ENCODE peak calls at places on chromosomes 13 and 19, in five cellular contexts. G is vagina, V is testis, N is AG04450, S is AG04449. B is an unnamed sample.

GRCh38 chr19:2484178-2484937 is 8.4 kb downstream of the GADD45B start:
- DNase-seq in G (no peak), V (no peak), N (no peak), S (no peak), B (no peak)

GRCh38 chr19:38644719-38645118 is 2.7 kb upstream of the ACTN4 start:
- DNase-seq in G (no peak), V (no peak), N (no peak), S (no peak), B (no peak)

GRCh38 chr19:6543866-6544347 is 13.1 kb downstream of the TNFSF9 start:
- DNase-seq in G (no peak), V (no peak), N (no peak), S (no peak), B (no peak)

GRCh38 chr13:79830426-79830825 is 349.5 kb downstream of the NDFIP2 start:
- DNase-seq in G (no peak), V (no peak), N (no peak), S (no peak), B (no peak)

GRCh38 chr19:16928351-16928750 is 39.6 kb downstream of the F2RL3 start:
- DNase-seq in G (no peak), V (no peak), N (no peak), S (no peak), B (no peak)

GRCh38 chr13:41588899-41589298 is 131.5 kb downstream of the RGCC start:
- DNase-seq in G (no peak), V (no peak), N (peak), S (peak), B (peak)

GRCh38 chr13:20702945-20703784 is at the start of gene IL17D:
- DNase-seq in G (no peak), V (no peak), N (no peak), S (no peak), B (no peak)

GRCh38 chr19:33125929-33126388 is 6.0 kb upstream of the WDR88 start:
- DNase-seq in G (no peak), V (peak), N (peak), S (no peak), B (peak)

GRCh38 chr13:28059214-28059613 is 41.2 kb downstream of the FLT3 start:
- DNase-seq in G (no peak), V (peak), N (no peak), S (no peak), B (no peak)

GRCh38 chr13:32622827-32623226 is 36.6 kb downstream of the PDS5B start:
- DNase-seq in G (no peak), V (no peak), N (no peak), S (no peak), B (no peak)

GRCh38 chr13:44116562-44117315 is 237.0 kb downstream of the LACC1 start:
- DNase-seq in G (no peak), V (no peak), N (no peak), S (no peak), B (peak)

GRCh38 chr13:41608111-41608510 is 150.8 kb downstream of the RGCC start:
- DNase-seq in G (no peak), V (no peak), N (no peak), S (no peak), B (no peak)

GRCh38 chr13:21055511-21056045 is 5.8 kb downstream of the LATS2 start:
- DNase-seq in G (peak), V (no peak), N (no peak), S (no peak), B (no peak)

GRCh38 chr19:39154626-39155100 is 29.1 kb downstream of the PAK4 start:
- DNase-seq in G (no peak), V (no peak), N (no peak), S (no peak), B (no peak)

GRCh38 chr19:51702754-51703654 is 9.9 kb downstream of the SPACA6 start:
- DNase-seq in G (no peak), V (no peak), N (no peak), S (no peak), B (no peak)

GRCh38 chr19:1567848-1568227 is 287 bp downstream of the MEX3D start:
- DNase-seq in G (no peak), V (no peak), N (no peak), S (no peak), B (no peak)

GRCh38 chr19:19744641-19745040 is 11.7 kb upstream of the ZNF14 start:
- DNase-seq in G (no peak), V (peak), N (no peak), S (no peak), B (no peak)

GRCh38 chr19:29841559-29842367 is 30.0 kb downstream of the CCNE1 start:
- DNase-seq in G (no peak), V (no peak), N (no peak), S (no peak), B (no peak)

GRCh38 chr19:29840066-29840950 is 28.5 kb downstream of the CCNE1 start:
- DNase-seq in G (no peak), V (no peak), N (no peak), S (no peak), B (no peak)

GRCh38 chr19:29843180-29844051 is 31.6 kb downstream of the CCNE1 start:
- DNase-seq in G (no peak), V (peak), N (no peak), S (no peak), B (no peak)

GRCh38 chr19:29841209-29841558 is 29.4 kb downstream of the CCNE1 start:
- DNase-seq in G (no peak), V (no peak), N (no peak), S (no peak), B (no peak)

GRCh38 chr19:29842471-29843179 is 30.8 kb downstream of the CCNE1 start:
- DNase-seq in G (no peak), V (no peak), N (no peak), S (no peak), B (no peak)
- H3K4me3 ChIP-seq in G (peak), V (no peak), N (no peak), S (no peak), B (no peak)

GRCh38 chr19:44196772-44197171 is 15.6 kb upstream of the ZNF227 start:
- DNase-seq in G (no peak), V (no peak), N (no peak), S (no peak), B (no peak)
- H3K4me3 ChIP-seq in G (no peak), V (no peak), N (no peak), S (no peak), B (no peak)

DNA sequence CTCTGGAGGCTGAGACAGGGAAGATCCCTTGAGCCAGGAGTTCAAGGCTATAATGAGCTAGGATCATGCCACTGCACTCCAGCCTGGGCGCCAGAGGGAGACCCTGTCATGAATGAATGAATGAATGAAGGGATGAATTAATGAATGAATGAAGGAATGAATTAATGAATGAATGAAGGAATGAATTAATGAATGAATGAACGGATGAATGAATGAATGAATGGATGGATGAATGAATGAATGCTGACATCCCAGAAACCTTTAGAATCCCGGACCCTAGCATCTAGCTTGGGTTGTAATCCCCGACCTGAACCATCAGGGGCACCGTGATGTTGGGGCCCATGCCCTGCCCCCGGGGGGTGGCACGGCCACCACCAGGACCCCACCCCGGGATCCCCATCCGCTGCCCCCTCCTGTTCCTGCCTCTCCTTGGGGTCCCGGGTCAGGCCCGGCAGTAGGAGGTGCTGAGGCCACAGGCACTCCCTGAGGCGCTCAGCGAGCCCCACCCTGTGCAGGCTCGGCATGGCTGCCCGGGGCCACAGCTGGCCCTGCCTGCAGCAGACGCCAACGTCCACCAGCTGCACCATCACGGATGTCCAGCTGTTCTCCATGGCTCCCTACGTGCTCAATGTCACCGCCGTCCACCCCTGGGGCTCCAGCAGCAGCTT is 3.4 kb downstream of the EBI3 start:
- DNase-seq in G (no peak), V (no peak), N (no peak), S (no peak), B (no peak)
- H3K4me3 ChIP-seq in G (no peak), V (no peak), N (no peak), S (no peak), B (no peak)

GRCh38 chr13:83214452-83214851 is 667.8 kb downstream of the SLITRK1 start:
- DNase-seq in G (no peak), V (no peak), N (no peak), S (no peak), B (no peak)

GRCh38 chr13:83219832-83220231 is 662.4 kb downstream of the SLITRK1 start:
- DNase-seq in G (no peak), V (no peak), N (no peak), S (no peak), B (no peak)

GRCh38 chr13:83215627-83216026 is 666.6 kb downstream of the SLITRK1 start:
- DNase-seq in G (no peak), V (no peak), N (peak), S (peak), B (peak)

GRCh38 chr13:83220241-83220640 is 662.0 kb downstream of the SLITRK1 start:
- DNase-seq in G (no peak), V (no peak), N (no peak), S (no peak), B (no peak)

GRCh38 chr13:83216521-83217245 is 665.6 kb downstream of the SLITRK1 start:
- DNase-seq in G (no peak), V (no peak), N (peak), S (no peak), B (no peak)
- H3K4me3 ChIP-seq in G (no peak), V (no peak), N (no peak), S (no peak), B (no peak)

GRCh38 chr19:28213476-28214082 is 999.4 kb downstream of the UQCRFS1 start:
- DNase-seq in G (no peak), V (peak), N (no peak), S (no peak), B (no peak)
- H3K4me3 ChIP-seq in G (no peak), V (no peak), N (no peak), S (no peak), B (no peak)

DNA sequence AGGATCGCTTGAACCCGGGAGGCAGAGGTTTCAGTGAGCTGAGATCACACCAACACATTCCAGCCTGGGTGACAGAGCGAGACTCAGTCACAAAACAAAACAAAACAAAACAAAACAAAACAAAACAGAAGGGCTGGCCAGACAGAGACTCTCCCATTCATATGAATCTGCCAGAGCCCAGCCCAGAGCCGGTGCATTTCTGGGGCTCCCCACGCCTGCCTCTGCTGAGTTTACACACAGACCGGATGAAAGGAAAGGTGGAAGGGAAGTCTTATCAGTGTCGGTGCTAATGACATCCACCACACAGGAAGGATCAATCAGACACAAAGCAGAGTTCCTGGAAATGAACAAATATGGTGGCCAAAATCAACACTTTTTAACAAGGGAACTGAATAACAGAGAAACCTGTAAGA is 6.8 kb downstream of the TRAPPC6A start:
- DNase-seq in G (no peak), V (no peak), N (no peak), S (no peak), B (no peak)
- H3K4me3 ChIP-seq in G (no peak), V (no peak), N (no peak), S (no peak), B (no peak)

GRCh38 chr19:45865269-45865948 is 1.3 kb downstream of the FOXA3 start:
- DNase-seq in G (no peak), V (no peak), N (no peak), S (no peak), B (no peak)

GRCh38 chr19:45863335-45863839 is 440 bp upstream of the SYMPK start:
- DNase-seq in G (no peak), V (no peak), N (no peak), S (no peak), B (no peak)

GRCh38 chr19:45863840-45864628 is at the start of gene FOXA3:
- DNase-seq in G (no peak), V (no peak), N (no peak), S (no peak), B (no peak)

GRCh38 chr19:45864629-45865082 is 530 bp downstream of the FOXA3 start:
- DNase-seq in G (no peak), V (no peak), N (no peak), S (no peak), B (no peak)

GRCh38 chr19:45866400-45867176 is 2.5 kb downstream of the FOXA3 start:
- DNase-seq in G (no peak), V (no peak), N (no peak), S (no peak), B (no peak)
- H3K4me3 ChIP-seq in G (no peak), V (no peak), N (no peak), S (no peak), B (no peak)

GRCh38 chr19:7676854-7677253 is at the start of gene MCEMP1:
- DNase-seq in G (no peak), V (no peak), N (no peak), S (no peak), B (no peak)
- H3K4me3 ChIP-seq in G (no peak), V (no peak), N (no peak), S (no peak), B (no peak)

GRCh38 chr19:47520839-47521238 is 6.0 kb upstream of the NAPA start:
- DNase-seq in G (no peak), V (no peak), N (no peak), S (no peak), B (no peak)
- H3K4me3 ChIP-seq in G (no peak), V (no peak), N (no peak), S (no peak), B (no peak)

B was measured in skeletal muscle cell.